ENCODE peak calls at places on chromosome 16, in six cellular contexts. J, P, Y, B, T and F are unnamed samples.
A peak's percentile ranks its signal among the peaks of the same experiment; 100 is the strongest.

GRCh38 chr16:85026696-85027095 is 899 bp upstream of the KIAA0513 start:
- DNase-seq in J (no peak), P (no peak), Y (no peak), B (no peak), T (no peak), F (no peak)

GRCh38 chr16:681746-682427 is 1.7 kb downstream of the STUB1 start:
- DNase-seq in J (no peak), P (no peak), Y (no peak), B (no peak), T (peak; percentile 59), F (no peak)

GRCh38 chr16:19167710-19168172 is 299 bp upstream of the SYT17 start:
- DNase-seq in J (peak; percentile 49), P (peak; percentile 89), Y (peak; percentile 78), B (no peak), T (peak; percentile 62), F (peak; percentile 47)

GRCh38 chr16:35185366-35186044 is 1726.1 kb downstream of the TP53TG3F start:
- DNase-seq in J (no peak), P (no peak), Y (no peak), B (no peak), T (no peak), F (no peak)

GRCh38 chr16:14125030-14125681 is 54.0 kb downstream of the MRTFB start:
- DNase-seq in J (no peak), P (peak; percentile 16), Y (no peak), B (no peak), T (no peak), F (no peak)

GRCh38 chr16:53775821-53776431 is 72.0 kb downstream of the FTO start:
- DNase-seq in J (no peak), P (peak; percentile 47), Y (peak; percentile 60), B (peak; percentile 87), T (peak; percentile 94), F (peak; percentile 93)

GRCh38 chr16:9102943-9103342 is 11.5 kb downstream of the HAPSTR1 start:
- DNase-seq in J (no peak), P (no peak), Y (no peak), B (no peak), T (no peak), F (no peak)

GRCh38 chr16:47477680-47478079 is 16.5 kb downstream of the PHKB start:
- DNase-seq in J (no peak), P (no peak), Y (no peak), B (no peak), T (peak; percentile 48), F (no peak)

GRCh38 chr16:71499775-71500364 is 10.7 kb upstream of the ZNF19 start:
- DNase-seq in J (peak; percentile 45), P (peak; percentile 79), Y (no peak), B (no peak), T (peak; percentile 57), F (peak; percentile 29)

GRCh38 chr16:85420501-85421337 is 192.4 kb upstream of the GSE1 start:
- DNase-seq in J (peak; percentile 54), P (peak; percentile 69), Y (peak; percentile 53), B (peak; percentile 18), T (peak; percentile 39), F (peak; percentile 52)